ENCODE peak calls at places on chromosome X, in seven cellular contexts. G is glomerular endothelial cell, A is cardiac muscle cell, L is GM12865, S is midbrain, D is Peyer's patch, O is SK-MEL-5. Z is an unnamed sample.

GRCh38 chrX:18354369-18355329 is at the start of gene SCML2:
- DNase-seq in G (no peak), A (peak), L (peak), S (peak), D (no peak), O (peak), Z (no peak)

GRCh38 chrX:13689519-13690211 is 737 bp downstream of the RAB9A start:
- DNase-seq in G (no peak), A (peak), L (no peak), S (no peak), D (no peak), O (no peak), Z (no peak)

GRCh38 chrX:38055170-38055847 is 49.0 kb downstream of the SYTL5 start:
- DNase-seq in G (no peak), A (no peak), L (peak), S (no peak), D (no peak), O (no peak), Z (no peak)

GRCh38 chrX:99820197-99820596 is 589.9 kb downstream of the PCDH19 start:
- DNase-seq in G (no peak), A (no peak), L (no peak), S (no peak), D (no peak), O (no peak), Z (no peak)

GRCh38 chrX:129769467-129770154 is 10.1 kb upstream of the SASH3 start:
- DNase-seq in G (no peak), A (no peak), L (peak), S (no peak), D (peak), O (no peak), Z (peak)

GRCh38 chrX:130186645-130187044 is 14.9 kb downstream of the RAB33A start:
- DNase-seq in G (no peak), A (peak), L (no peak), S (no peak), D (no peak), O (no peak), Z (no peak)

GRCh38 chrX:40209951-40210617 is 112.3 kb upstream of the BCOR start:
- DNase-seq in G (no peak), A (no peak), L (no peak), S (no peak), D (no peak), O (no peak), Z (no peak)

GRCh38 chrX:26922278-26922677 is 540.9 kb downstream of the PPP4R3C start:
- DNase-seq in G (no peak), A (no peak), L (no peak), S (no peak), D (no peak), O (no peak), Z (no peak)

GRCh38 chrX:53950130-53950733 is 94.0 kb downstream of the PHF8 start:
- DNase-seq in G (no peak), A (no peak), L (no peak), S (no peak), D (no peak), O (no peak), Z (no peak)

GRCh38 chrX:150935466-150935865 is 37.0 kb upstream of the CD99L2 start:
- DNase-seq in G (no peak), A (no peak), L (no peak), S (no peak), D (no peak), O (no peak), Z (no peak)

GRCh38 chrX:119249836-119250340 is 13.8 kb downstream of the PGRMC1 start:
- DNase-seq in G (no peak), A (no peak), L (no peak), S (no peak), D (no peak), O (no peak), Z (no peak)

GRCh38 chrX:12378706-12379105 is 240.4 kb downstream of the FRMPD4 start:
- DNase-seq in G (no peak), A (no peak), L (no peak), S (no peak), D (no peak), O (no peak), Z (no peak)

GRCh38 chrX:40155617-40156471 is 58.1 kb upstream of the BCOR start:
- DNase-seq in G (no peak), A (no peak), L (no peak), S (no peak), D (no peak), O (no peak), Z (no peak)

GRCh38 chrX:155179343-155179997 is 36.8 kb upstream of the VBP1 start:
- DNase-seq in G (no peak), A (no peak), L (peak), S (no peak), D (no peak), O (peak), Z (no peak)

GRCh38 chrX:153582896-153583295 is 16.0 kb downstream of the CCNQ start:
- DNase-seq in G (no peak), A (no peak), L (peak), S (no peak), D (peak), O (peak), Z (peak)

GRCh38 chrX:86171366-86171765 is 23.1 kb downstream of the DACH2 start:
- DNase-seq in G (no peak), A (peak), L (peak), S (no peak), D (no peak), O (peak), Z (no peak)

GRCh38 chrX:46184749-46185148 is 360.5 kb downstream of the ZNF674 start:
- DNase-seq in G (no peak), A (no peak), L (no peak), S (no peak), D (no peak), O (no peak), Z (no peak)

GRCh38 chrX:141341743-141342142 is 99.4 kb upstream of the SPANXC start:
- DNase-seq in G (no peak), A (no peak), L (no peak), S (no peak), D (no peak), O (no peak), Z (no peak)

GRCh38 chrX:10008483-10009056 is 41.4 kb downstream of the CLDN34 start:
- DNase-seq in G (no peak), A (no peak), L (no peak), S (no peak), D (no peak), O (no peak), Z (no peak)

GRCh38 chrX:34381241-34381640 is 249.1 kb upstream of the FAM47A start:
- DNase-seq in G (no peak), A (no peak), L (no peak), S (no peak), D (no peak), O (no peak), Z (no peak)

GRCh38 chrX:123603516-123603915 is 129.3 kb downstream of the THOC2 start:
- DNase-seq in G (no peak), A (no peak), L (no peak), S (no peak), D (no peak), O (no peak), Z (no peak)